ENCODE peak calls at places on chromosome 16, in six cellular contexts. G, P, L, S, J and Q are unnamed samples.

GRCh38 chr16:24218299-24218698 is 37.8 kb upstream of the CACNG3 start:
- DNase-seq in L (no peak), G (no peak), P (no peak), S (no peak), J (no peak), Q (no peak)

GRCh38 chr16:11470676-11471415 is 115.9 kb downstream of the LITAF start:
- DNase-seq in G (no peak), L (no peak), S (no peak), J (no peak), P (no peak), Q (no peak)

GRCh38 chr16:54080524-54081008 is 206.0 kb downstream of the IRX3 start:
- DNase-seq in J (no peak), S (no peak), L (no peak), G (no peak), P (no peak), Q (no peak)

GRCh38 chr16:46658925-46659324 is 30.1 kb downstream of the VPS35 start:
- DNase-seq in S (no peak), J (peak), L (no peak), P (peak), G (no peak), Q (no peak)

GRCh38 chr16:21157632-21158031 is 842 bp upstream of the LDAF1 start:
- DNase-seq in G (no peak), L (no peak), J (no peak), P (no peak), S (no peak), Q (no peak)

GRCh38 chr16:11207646-11208045 is 48.4 kb downstream of the SOCS1 start:
- DNase-seq in S (no peak), P (no peak), G (no peak), J (no peak), L (no peak), Q (no peak)

GRCh38 chr16:25172831-25173230 is 43.9 kb upstream of the AQP8 start:
- DNase-seq in J (no peak), L (no peak), G (no peak), S (no peak), P (no peak), Q (no peak)

GRCh38 chr16:8585942-8586341 is 4.4 kb downstream of the TMEM114 start:
- DNase-seq in S (no peak), G (no peak), L (no peak), P (no peak), J (no peak), Q (no peak)

GRCh38 chr16:84739349-84740124 is 39.7 kb downstream of the USP10 start:
- DNase-seq in G (no peak), P (no peak), S (no peak), J (no peak), L (no peak), Q (no peak)

DNA sequence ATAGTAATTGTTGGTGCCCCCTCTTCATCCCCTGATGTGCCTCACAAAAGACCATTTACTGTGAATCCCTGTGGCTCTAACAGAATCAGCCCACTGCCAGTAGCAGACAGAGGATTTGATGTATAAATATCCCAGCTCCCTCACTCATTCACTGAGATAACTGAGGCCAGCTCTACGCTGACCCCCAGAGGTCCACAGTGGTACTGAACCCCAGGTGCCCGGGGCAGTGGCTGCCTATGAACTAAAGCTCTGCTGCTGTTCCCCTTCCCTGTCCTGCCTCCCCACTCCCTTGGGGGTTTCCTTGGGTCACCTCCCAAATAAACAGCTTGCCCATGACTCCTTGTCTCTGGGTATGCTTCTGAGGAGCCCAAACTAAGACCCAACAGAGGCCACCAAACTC is 295.8 kb downstream of the FOXL1 start:
- DNase-seq in L (no peak), P (no peak), G (no peak), S (peak), J (no peak), Q (no peak)
- TF ChIP-seq CTCF in L (no peak), P (no peak), G (peak), S (peak), J (no peak), Q (peak)

GRCh38 chr16:80992676-80993292 is 13.9 kb downstream of the CMC2 start:
- DNase-seq in L (no peak), S (no peak), G (no peak), J (no peak), P (no peak), Q (no peak)

GRCh38 chr16:80990978-80991377 is 15.7 kb downstream of the CMC2 start:
- DNase-seq in S (no peak), G (no peak), J (no peak), P (no peak), L (no peak), Q (peak)

GRCh38 chr16:80994451-80994850 is 12.2 kb downstream of the CMC2 start:
- DNase-seq in S (no peak), G (no peak), P (no peak), J (no peak), L (no peak), Q (no peak)

GRCh38 chr16:80991792-80992430 is 14.8 kb downstream of the CMC2 start:
- DNase-seq in G (no peak), S (no peak), P (no peak), L (no peak), J (no peak), Q (no peak)

DNA sequence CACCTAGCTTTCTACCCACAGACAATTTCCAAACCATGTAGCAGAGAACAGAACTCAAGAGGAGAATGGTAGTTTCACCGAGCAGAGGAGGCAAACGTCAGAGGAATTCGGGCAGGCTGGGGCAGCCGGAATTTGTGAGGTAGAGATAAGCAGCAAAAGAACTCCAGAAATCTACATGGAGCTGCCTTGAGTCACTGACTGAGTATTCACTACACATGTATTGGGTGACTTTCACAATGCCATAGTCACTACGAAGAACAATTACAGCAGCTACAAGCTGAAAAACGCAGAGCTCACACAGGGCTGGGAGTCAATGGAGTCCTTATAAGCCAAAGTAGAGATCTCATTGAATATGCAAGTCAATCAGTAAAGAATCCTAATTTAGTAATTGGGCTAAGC is 13.4 kb downstream of the CMC2 start:
- DNase-seq in S (no peak), G (no peak), L (no peak), P (no peak), J (no peak), Q (no peak)
- H3K4me3 ChIP-seq in S (no peak), G (no peak), L (no peak), P (no peak), J (no peak), Q (no peak)

GRCh38 chr16:77724174-77724573 is 1.9 kb downstream of the NUDT7 start:
- DNase-seq in P (no peak), G (no peak), S (no peak), L (no peak), J (no peak), Q (no peak)

GRCh38 chr16:77723108-77723514 is 797 bp downstream of the NUDT7 start:
- DNase-seq in L (no peak), S (no peak), G (no peak), J (no peak), P (peak), Q (no peak)

GRCh38 chr16:77721752-77722314 is 481 bp upstream of the NUDT7 start:
- DNase-seq in L (peak), G (no peak), S (peak), J (no peak), P (no peak), Q (no peak)

GRCh38 chr16:77722315-77723107 is at the start of gene NUDT7:
- DNase-seq in L (peak), S (peak), J (peak), G (peak), P (peak), Q (peak)
- TF ChIP-seq CTCF in L (no peak), S (peak), J (no peak), G (peak), P (no peak), Q (peak)

GRCh38 chr16:89201467-89202377 is 1.4 kb upstream of the SLC22A31 start:
- DNase-seq in J (peak), G (peak), S (peak), P (peak), L (peak), Q (peak)
- H3K4me3 ChIP-seq in J (peak), G (peak), S (peak), P (peak), L (peak), Q (peak)

GRCh38 chr16:88455610-88456355 is 2.7 kb downstream of the ZFPM1 start:
- DNase-seq in G (no peak), L (no peak), P (peak), J (peak), S (peak), Q (no peak)

GRCh38 chr16:88453217-88453531 is at the start of gene ZFPM1:
- DNase-seq in J (no peak), G (no peak), L (no peak), S (peak), P (no peak), Q (no peak)

GRCh38 chr16:88452485-88453216 is 429 bp upstream of the ZFPM1 start:
- DNase-seq in S (peak), G (peak), L (peak), J (peak), P (peak), Q (peak)

GRCh38 chr16:88453621-88454314 is 688 bp downstream of the ZFPM1 start:
- DNase-seq in P (no peak), G (no peak), L (peak), S (peak), J (no peak), Q (no peak)

DNA sequence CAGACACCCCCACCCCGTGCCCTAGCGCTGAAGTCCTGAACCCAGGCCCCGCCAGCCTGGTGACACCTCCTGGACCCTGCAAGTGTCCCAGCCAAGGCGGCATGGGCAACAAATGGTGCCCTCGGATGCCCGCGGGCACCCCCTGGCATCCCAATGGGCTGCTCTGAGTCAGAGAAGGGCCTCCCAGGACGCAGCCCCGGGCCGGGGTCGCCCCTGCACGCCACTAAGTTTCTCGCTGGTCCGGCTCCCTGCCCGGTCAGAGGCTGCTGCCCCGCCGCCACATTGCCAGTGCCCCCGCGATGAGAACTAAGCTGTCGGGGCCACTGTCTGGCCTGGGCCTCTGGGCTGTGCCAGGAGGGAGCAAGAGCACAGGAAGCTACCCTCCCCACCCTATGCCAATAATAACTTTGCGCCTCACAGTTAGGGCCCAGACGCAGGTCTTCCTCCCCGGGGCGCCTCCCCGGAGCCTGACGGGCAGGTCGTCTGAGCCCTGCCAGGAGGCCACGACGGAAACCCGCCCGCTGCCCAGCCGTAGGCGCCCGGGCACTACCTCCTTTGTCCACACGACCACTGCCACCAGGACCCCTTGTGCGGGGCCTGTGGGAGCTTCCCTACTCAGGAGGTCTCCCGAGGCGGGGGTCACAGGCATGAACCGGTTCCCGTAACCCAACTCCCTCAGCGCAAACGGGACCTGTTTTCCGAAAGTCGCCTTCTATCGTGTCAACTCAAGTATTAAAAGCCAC is 1.4 kb downstream of the ZFPM1 start:
- DNase-seq in G (no peak), S (peak), L (peak), J (no peak), P (peak), Q (no peak)
- TF ChIP-seq CTCF in G (no peak), S (no peak), L (no peak), J (no peak), P (peak), Q (no peak)

GRCh38 chr16:66227766-66228530 is 138.5 kb upstream of the CDH5 start:
- DNase-seq in P (no peak), G (no peak), S (no peak), L (no peak), J (no peak), Q (no peak)
- H3K4me3 ChIP-seq in P (no peak), G (no peak), S (no peak), L (no peak), J (no peak), Q (no peak)

GRCh38 chr16:85897384-85897783 is 1.6 kb upstream of the IRF8 start:
- DNase-seq in L (no peak), P (no peak), S (no peak), G (no peak), J (no peak), Q (no peak)

GRCh38 chr16:85898521-85899442 is at the start of gene IRF8:
- DNase-seq in L (peak), G (peak), J (peak), P (peak), S (peak), Q (no peak)

GRCh38 chr16:85891033-85891775 is 7.8 kb upstream of the IRF8 start:
- DNase-seq in J (no peak), S (no peak), P (no peak), L (no peak), G (no peak), Q (peak)

GRCh38 chr16:85891776-85892166 is 7.2 kb upstream of the IRF8 start:
- DNase-seq in G (no peak), L (no peak), P (peak), J (no peak), S (no peak), Q (no peak)

DNA sequence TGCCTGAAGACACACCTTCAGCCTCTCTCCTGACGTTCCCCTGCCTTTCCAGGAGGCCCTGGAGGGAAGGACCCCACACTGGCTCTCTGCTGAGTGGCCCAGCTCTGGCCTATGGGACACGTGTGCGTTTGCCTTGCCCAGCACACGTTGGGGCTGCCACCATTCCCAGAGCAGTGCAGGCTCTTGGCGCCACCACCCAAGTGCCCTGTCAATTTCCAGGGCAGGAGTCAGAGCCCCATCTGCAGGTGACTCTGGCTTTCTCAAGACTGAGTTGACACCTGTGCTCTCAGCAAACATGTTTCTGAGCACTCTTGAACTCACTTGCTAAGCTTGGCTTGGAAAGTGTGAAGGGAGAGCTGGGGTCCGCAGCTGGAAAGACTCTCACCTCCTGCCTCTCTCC is 4.7 kb upstream of the IRF8 start:
- DNase-seq in J (no peak), L (no peak), P (peak), S (no peak), G (no peak), Q (peak)
- TF ChIP-seq CTCF in J (no peak), L (no peak), P (peak), S (no peak), G (no peak), Q (peak)

GRCh38 chr16:2902337-2903130 is 9.2 kb upstream of the FLYWCH1 start:
- DNase-seq in L (no peak), S (no peak), G (peak), J (no peak), P (no peak), Q (no peak)
- H3K4me3 ChIP-seq in L (no peak), S (no peak), G (no peak), J (no peak), P (no peak), Q (no peak)

GRCh38 chr16:31332544-31332943 is 22.4 kb upstream of the ITGAX start:
- DNase-seq in G (no peak), L (no peak), J (no peak), S (no peak), P (no peak), Q (no peak)

GRCh38 chr16:31331141-31331764 is 23.7 kb upstream of the ITGAX start:
- DNase-seq in S (peak), G (no peak), P (no peak), J (no peak), L (no peak), Q (no peak)

GRCh38 chr16:31329671-31330552 is 25.1 kb upstream of the ITGAX start:
- DNase-seq in G (no peak), L (no peak), P (no peak), J (no peak), S (no peak), Q (no peak)

GRCh38 chr16:31330553-31330890 is 24.5 kb upstream of the ITGAX start:
- DNase-seq in L (no peak), G (no peak), S (no peak), J (no peak), P (no peak), Q (no peak)

GRCh38 chr16:31331807-31332301 is 23.1 kb upstream of the ITGAX start:
- DNase-seq in J (no peak), L (no peak), S (no peak), P (no peak), G (no peak), Q (no peak)
- TF ChIP-seq CTCF in J (no peak), L (no peak), S (no peak), P (no peak), G (no peak), Q (no peak)

GRCh38 chr16:22191966-22192260 is 14.2 kb upstream of the EEF2K start:
- DNase-seq in P (peak), S (no peak), G (peak), L (peak), J (no peak), Q (no peak)
- H3K4me3 ChIP-seq in P (peak), S (peak), G (peak), L (peak), J (no peak), Q (peak)